ENCODE peak calls at places on chromosomes 13 and 19, in five cellular contexts. Z, D, V, R and E are unnamed samples.
A peak's percentile ranks its signal among the peaks of the same experiment; 100 is the strongest.

GRCh38 chr19:29188704-29189375 is 24.1 kb downstream of the UQCRFS1 start:
- DNase-seq in Z (peak; percentile 25), D (no peak), V (no peak), R (no peak), E (no peak)

GRCh38 chr13:46317120-46317519 is 69.9 kb downstream of the RUBCNL start:
- DNase-seq in D (no peak), R (no peak), Z (no peak), V (no peak), E (peak; percentile 13)

GRCh38 chr13:100394005-100394695 is 194.4 kb downstream of the GGACT start:
- DNase-seq in V (no peak), D (no peak), R (no peak), Z (peak; percentile 92), E (peak; percentile 84)

GRCh38 chr13:110006304-110006703 is 219.9 kb upstream of the IRS2 start:
- DNase-seq in Z (peak; percentile 32), D (no peak), R (no peak), V (no peak), E (no peak)

GRCh38 chr13:21948781-21949474 is 278.1 kb downstream of the FGF9 start:
- DNase-seq in Z (no peak), D (no peak), V (no peak), R (no peak), E (no peak)

GRCh38 chr19:58558623-58559274 is 338 bp upstream of the UBE2M start:
- DNase-seq in Z (peak; percentile 98), D (peak; percentile 99), R (peak; percentile 100), V (peak; percentile 99), E (peak; percentile 98)

GRCh38 chr19:51788936-51789795 is 5.8 kb upstream of the FPR3 start:
- DNase-seq in Z (no peak), D (no peak), R (no peak), V (no peak), E (no peak)

GRCh38 chr19:9865732-9866627 is 30.9 kb downstream of the PIN1 start:
- DNase-seq in V (no peak), D (no peak), Z (no peak), R (no peak), E (no peak)

GRCh38 chr13:92745233-92745632 is 481.4 kb upstream of the GPC6 start:
- DNase-seq in R (no peak), D (no peak), V (no peak), Z (no peak), E (no peak)

GRCh38 chr13:37602743-37603381 is 4.3 kb upstream of the POSTN start:
- DNase-seq in Z (peak; percentile 47), D (no peak), R (no peak), V (no peak), E (peak; percentile 43)

GRCh38 chr13:99361197-99361596 is 54.0 kb upstream of the GPR183 start:
- DNase-seq in D (no peak), Z (no peak), V (no peak), R (no peak), E (no peak)

DNA sequence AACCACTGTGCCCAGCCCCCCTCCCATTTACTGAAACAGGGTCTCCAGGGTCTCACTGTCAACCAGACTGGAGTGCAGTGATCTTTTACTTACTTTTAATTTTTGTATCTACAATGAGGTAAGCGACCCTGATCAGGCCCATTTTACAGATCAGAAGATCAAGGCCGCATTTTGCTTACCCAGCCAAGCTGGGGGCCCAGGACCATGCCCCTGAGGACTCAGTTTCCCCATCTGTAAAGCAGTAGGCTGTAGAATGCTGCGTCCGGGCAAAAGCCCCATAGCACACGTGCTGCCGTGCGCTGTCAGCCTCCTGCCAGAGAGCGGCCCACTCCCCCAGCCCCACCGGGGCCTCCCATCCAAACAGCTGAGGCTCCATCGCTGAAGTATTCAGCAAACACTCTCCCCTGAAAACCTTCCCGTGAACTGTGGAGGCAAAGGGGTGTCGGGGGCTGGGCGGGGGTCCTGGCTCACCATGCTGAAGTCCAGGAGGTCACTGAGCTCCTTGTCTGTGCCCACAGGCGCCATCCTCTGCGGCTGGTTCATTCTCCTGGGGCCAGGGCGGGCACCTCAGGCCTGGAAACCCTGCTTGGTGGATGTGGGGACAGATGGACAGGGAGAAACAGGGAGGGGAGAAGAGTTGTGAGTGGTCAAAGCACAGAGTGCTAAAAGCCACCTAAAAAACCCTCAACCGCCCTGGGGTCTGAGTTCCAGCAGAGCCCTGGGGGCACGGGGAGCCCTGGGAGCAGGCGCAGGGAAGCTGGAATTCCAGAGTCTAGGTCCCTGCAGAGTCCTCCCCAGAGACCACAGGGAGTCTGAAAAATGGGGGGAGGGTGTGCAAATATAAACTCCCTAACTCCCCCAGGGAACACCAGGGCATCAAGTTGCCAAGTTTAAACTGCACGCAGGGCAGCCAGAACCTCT is 2.4 kb downstream of the TCF3 start:
- DNase-seq in Z (no peak), V (no peak), D (no peak), R (no peak), E (no peak)
- H3K18ac ChIP-seq in Z (no peak overlapping the region), V (no peak overlapping the region), D (peak overlapping the region; percentile 76), R (peak overlapping the region; percentile 90), E (no peak overlapping the region)

GRCh38 chr19:46745521-46746280 is at the start of gene FKRP:
- DNase-seq in D (no peak), Z (no peak), R (no peak), V (no peak), E (peak; percentile 35)
- H3K14ac ChIP-seq in D (peak within 1 kb of the TSS; percentile 94), Z (peak within 1 kb of the TSS; percentile 92), R (no peak within 1 kb of the TSS), V (peak within 1 kb of the TSS; percentile 98), E (peak within 1 kb of the TSS; percentile 80)

DNA sequence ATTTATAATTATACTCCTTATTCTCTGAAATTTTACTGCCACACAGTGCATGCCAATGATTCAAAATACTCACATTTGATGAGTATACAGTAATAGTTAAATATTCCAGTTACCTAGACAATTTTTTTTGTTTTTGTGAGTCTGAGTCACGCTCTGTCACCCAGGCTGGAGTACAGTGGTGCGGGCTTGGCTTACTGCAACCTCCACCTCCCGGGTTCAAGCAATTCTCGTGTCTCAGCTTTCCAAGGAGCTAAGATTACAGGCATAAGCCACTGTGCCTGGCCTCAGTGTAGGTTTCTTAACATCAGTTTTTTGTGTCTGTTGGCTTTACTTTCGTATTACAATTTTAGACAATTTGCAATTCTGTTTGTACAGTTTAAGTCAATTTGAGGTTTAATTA is 87.1 kb downstream of the ZNF486 start:
- DNase-seq in V (no peak), D (no peak), R (no peak), Z (no peak), E (no peak)
- H2BK15ac ChIP-seq in V (no peak overlapping the region), D (no peak overlapping the region), R (no peak overlapping the region), Z (no peak overlapping the region), E (no peak overlapping the region)

GRCh38 chr19:40090256-40091204 is at the start of gene ZNF780A:
- DNase-seq in R (peak; percentile 88), Z (peak; percentile 47), V (peak; percentile 89), D (peak; percentile 58), E (peak; percentile 84)
- H3K18ac ChIP-seq in R (peak within 1 kb of the TSS; percentile 34), Z (peak within 1 kb of the TSS; percentile 66), V (peak within 1 kb of the TSS; percentile 64), D (peak within 1 kb of the TSS; percentile 92), E (peak within 1 kb of the TSS; percentile 96)

DNA sequence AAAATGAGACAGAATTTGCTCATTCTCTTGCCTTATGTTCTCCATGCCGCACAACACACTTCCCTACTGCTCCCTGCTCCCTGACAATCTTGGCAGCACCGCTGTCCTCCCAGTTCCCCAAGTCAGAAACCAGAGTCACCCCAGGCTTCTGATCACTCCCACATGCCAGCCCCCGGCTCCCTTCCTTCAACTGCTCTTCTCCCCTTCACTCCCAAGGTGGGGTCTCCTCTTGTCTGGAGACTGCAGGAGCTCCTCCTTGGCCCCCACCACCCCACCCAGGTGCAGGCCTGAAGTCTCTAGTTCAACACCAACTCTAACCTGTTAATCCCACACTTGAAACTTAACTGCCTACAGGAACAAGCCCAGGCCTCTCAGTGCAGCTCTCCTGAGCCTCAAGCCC is 16.8 kb upstream of the AKAP8 start:
- DNase-seq in V (no peak), Z (no peak), R (no peak), D (no peak), E (no peak)
- H3K14ac ChIP-seq in V (no peak overlapping the region), Z (no peak overlapping the region), R (no peak overlapping the region), D (peak overlapping the region; percentile 38), E (no peak overlapping the region)

GRCh38 chr13:26502826-26503225 is 54.7 kb upstream of the WASF3 start:
- DNase-seq in R (no peak), V (peak; percentile 43), D (no peak), Z (peak; percentile 96), E (peak; percentile 71)

GRCh38 chr13:26500618-26501320 is 56.7 kb upstream of the WASF3 start:
- DNase-seq in V (no peak), Z (no peak), R (no peak), D (no peak), E (no peak)

GRCh38 chr13:26499209-26499601 is 58.3 kb upstream of the WASF3 start:
- DNase-seq in Z (no peak), V (no peak), R (no peak), D (no peak), E (no peak)

GRCh38 chr13:26508885-26509284 is 48.6 kb upstream of the WASF3 start:
- DNase-seq in D (no peak), R (no peak), Z (peak; percentile 95), V (no peak), E (peak; percentile 50)

GRCh38 chr13:26503826-26504594 is 53.5 kb upstream of the WASF3 start:
- DNase-seq in R (no peak), D (no peak), Z (no peak), V (no peak), E (no peak)
- H2BK15ac ChIP-seq in R (no peak overlapping the region), D (no peak overlapping the region), Z (no peak overlapping the region), V (no peak overlapping the region), E (no peak overlapping the region)

GRCh38 chr13:61415749-61416148 is at the start of gene PCDH20:
- DNase-seq in R (no peak), V (no peak), Z (no peak), D (no peak), E (no peak)
- H3K18ac ChIP-seq in R (no peak within 1 kb of the TSS), V (no peak within 1 kb of the TSS), Z (no peak within 1 kb of the TSS), D (no peak within 1 kb of the TSS), E (no peak within 1 kb of the TSS)

DNA sequence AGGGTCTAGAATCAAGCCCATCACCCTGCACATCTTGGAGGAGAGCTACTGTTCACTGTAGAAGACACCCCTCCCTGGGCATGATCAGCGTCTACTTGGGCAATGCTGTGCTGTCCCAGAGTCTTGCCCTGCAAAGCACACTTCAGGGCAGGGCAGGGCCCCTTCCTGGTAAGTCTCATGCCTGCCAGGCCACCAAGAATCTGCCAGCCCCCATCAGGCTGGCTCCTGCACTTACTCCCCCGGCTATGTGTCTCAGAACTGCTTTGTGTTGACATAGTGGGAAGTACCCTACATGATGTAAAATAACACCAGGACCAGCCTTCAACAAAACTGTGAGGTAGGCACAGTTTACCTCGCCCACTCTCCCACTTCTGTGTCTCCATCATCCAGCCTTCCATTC is 27.9 kb upstream of the ATP12A start:
- DNase-seq in V (no peak), R (no peak), D (no peak), Z (no peak), E (no peak)
- H3K14ac ChIP-seq in V (no peak overlapping the region), R (no peak overlapping the region), D (peak overlapping the region; percentile 57), Z (no peak overlapping the region), E (no peak overlapping the region)

DNA sequence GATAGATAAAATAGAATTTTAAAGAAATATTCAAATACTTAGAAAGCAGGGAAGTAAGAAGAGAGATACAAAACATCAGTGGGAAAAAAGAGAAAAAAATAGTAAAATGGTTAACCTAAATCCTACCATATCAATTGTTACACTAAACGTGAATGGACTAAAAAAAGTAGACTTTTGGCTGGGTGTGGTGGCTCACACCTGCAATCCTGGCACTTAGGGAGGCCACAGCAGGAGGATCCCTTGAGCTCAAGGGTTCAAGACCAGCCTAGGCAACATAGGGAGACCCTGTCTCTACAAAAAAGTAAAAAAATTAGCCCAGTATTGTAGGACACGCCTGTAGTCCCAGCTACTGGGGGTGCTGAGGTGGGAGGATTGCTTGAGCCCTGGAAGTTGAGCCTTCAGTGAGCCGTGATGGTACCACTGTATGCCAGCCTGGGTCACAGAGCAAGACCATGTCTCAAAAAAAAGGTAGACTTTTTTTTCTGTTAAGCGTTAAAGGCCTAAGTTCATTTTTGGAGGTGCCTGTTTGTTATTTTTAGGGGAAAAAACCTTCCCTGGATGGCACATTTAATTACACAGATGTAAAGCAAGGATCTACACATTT is 29.6 kb downstream of the KLF5 start:
- DNase-seq in V (no peak), D (no peak), Z (no peak), R (no peak), E (no peak)
- H2BK15ac ChIP-seq in V (no peak overlapping the region), D (no peak overlapping the region), Z (no peak overlapping the region), R (no peak overlapping the region), E (no peak overlapping the region)